ENCODE peak calls at places on chromosomes 7 and 10, in nine cellular contexts. E is MV-4-11; M is GM13977; D is amniotic epithelial cell; F is stimulated activated CD4-positive, alpha-beta T cell treated with anti-CD3 and anti-CD28 coated beads, Interleukin-1b, Interleukin-23, amount 100 ng/mL, for 24 hours; B is mucosa of descending colon; X is HEK293T; Q is EL; V is substantia nigra. J is an unnamed sample.

GRCh38 chr7:358352-358751 is 68.4 kb downstream of the FOXL3 start:
- DNase-seq in E (no peak), M (no peak), D (no peak), F (no peak), B (no peak), X (no peak), Q (no peak), V (no peak), J (no peak)

GRCh38 chr7:33677556-33677955 is 227.8 kb upstream of the BMPER start:
- DNase-seq in E (no peak), M (no peak), D (peak), F (no peak), B (no peak), X (no peak), Q (peak), V (no peak), J (no peak)

GRCh38 chr10:63199716-63200115 is 66.6 kb downstream of the NRBF2 start:
- DNase-seq in E (no peak), M (no peak), D (no peak), F (no peak), B (no peak), X (no peak), Q (no peak), V (no peak), J (no peak)

GRCh38 chr7:151793531-151793935 is 83.4 kb downstream of the PRKAG2 start:
- DNase-seq in E (peak), M (no peak), D (no peak), F (no peak), B (no peak), X (no peak), Q (no peak), V (no peak), J (peak)

GRCh38 chr7:158650821-158651225 is 53.8 kb downstream of the NCAPG2 start:
- DNase-seq in E (no peak), M (no peak), D (peak), F (no peak), B (no peak), X (no peak), Q (peak), V (no peak), J (no peak)

GRCh38 chr7:151925446-151926335 is 30.6 kb upstream of the GALNTL5 start:
- DNase-seq in E (peak), M (peak), D (no peak), F (no peak), B (peak), X (no peak), Q (no peak), V (no peak), J (peak)

GRCh38 chr10:30581779-30582380 is 47.7 kb downstream of the LYZL2 start:
- DNase-seq in E (peak), M (peak), D (peak), F (no peak), B (no peak), X (peak), Q (peak), V (no peak), J (no peak)

GRCh38 chr7:144787127-144787526 is 48.7 kb downstream of the TPK1 start:
- DNase-seq in E (no peak), M (no peak), D (no peak), F (no peak), B (no peak), X (no peak), Q (no peak), V (no peak), J (no peak)

GRCh38 chr10:7829289-7829834 is 11.1 kb downstream of the TAF3 start:
- DNase-seq in E (no peak), M (no peak), D (no peak), F (no peak), B (no peak), X (no peak), Q (no peak), V (no peak), J (no peak)